ENCODE peak calls at places on chromosomes 11 and 22, in six cellular contexts. One of them, this sample, is unnamed.

GRCh38 chr11:68342459-68343158 is 30.2 kb downstream of the LRP5 start:
- DNase-seq in small intestine: no peak
- DNase-seq in fibroblast of the aortic adventitia: no peak
- DNase-seq in left ventricle myocardium inferior: no peak
- DNase-seq in GM23248: no peak
- DNase-seq in fibroblast of pulmonary artery: no peak
- DNase-seq in this sample: peak; percentile 90

GRCh38 chr11:34030386-34030785 is 21.1 kb upstream of the CAPRIN1 start:
- DNase-seq in GM23248: no peak
- DNase-seq in fibroblast of the aortic adventitia: no peak
- DNase-seq in left ventricle myocardium inferior: no peak
- DNase-seq in small intestine: no peak
- DNase-seq in fibroblast of pulmonary artery: no peak
- DNase-seq in this sample: no peak

GRCh38 chr11:83864412-83865057 is 578.4 kb upstream of the CCDC90B start:
- DNase-seq in GM23248: no peak
- DNase-seq in fibroblast of pulmonary artery: no peak
- DNase-seq in fibroblast of the aortic adventitia: no peak
- DNase-seq in left ventricle myocardium inferior: no peak
- DNase-seq in small intestine: no peak
- DNase-seq in this sample: no peak

GRCh38 chr22:23800297-23801237 is 13.8 kb downstream of the SMARCB1 start:
- DNase-seq in GM23248: no peak
- DNase-seq in fibroblast of pulmonary artery: no peak
- DNase-seq in small intestine: no peak
- DNase-seq in fibroblast of the aortic adventitia: no peak
- DNase-seq in left ventricle myocardium inferior: no peak
- DNase-seq in this sample: peak; percentile 10

GRCh38 chr11:16925495-16926065 is 88.6 kb downstream of the PLEKHA7 start:
- DNase-seq in GM23248: peak; percentile 62
- DNase-seq in left ventricle myocardium inferior: peak; percentile 24
- DNase-seq in small intestine: peak; percentile 88
- DNase-seq in fibroblast of the aortic adventitia: no peak
- DNase-seq in fibroblast of pulmonary artery: peak; percentile 25
- DNase-seq in this sample: peak; percentile 91

GRCh38 chr22:27786253-27786898 is 15.2 kb downstream of the MN1 start:
- DNase-seq in left ventricle myocardium inferior: no peak
- DNase-seq in GM23248: no peak
- DNase-seq in fibroblast of the aortic adventitia: no peak
- DNase-seq in fibroblast of pulmonary artery: no peak
- DNase-seq in small intestine: no peak
- DNase-seq in this sample: no peak

GRCh38 chr11:17505146-17505545 is 28.5 kb upstream of the ABCC8 start:
- DNase-seq in GM23248: no peak
- DNase-seq in small intestine: no peak
- DNase-seq in left ventricle myocardium inferior: no peak
- DNase-seq in fibroblast of pulmonary artery: no peak
- DNase-seq in fibroblast of the aortic adventitia: no peak
- DNase-seq in this sample: no peak

GRCh38 chr11:19683141-19683805 is 29.4 kb upstream of the NAV2 start:
- DNase-seq in fibroblast of the aortic adventitia: peak; percentile 37
- DNase-seq in left ventricle myocardium inferior: peak; percentile 71
- DNase-seq in fibroblast of pulmonary artery: no peak
- DNase-seq in GM23248: peak; percentile 50
- DNase-seq in small intestine: no peak
- DNase-seq in this sample: no peak

GRCh38 chr22:20663137-20663828 is 110.6 kb upstream of the SERPIND1 start:
- DNase-seq in fibroblast of the aortic adventitia: no peak
- DNase-seq in GM23248: peak; percentile 20
- DNase-seq in small intestine: no peak
- DNase-seq in fibroblast of pulmonary artery: no peak
- DNase-seq in left ventricle myocardium inferior: no peak
- DNase-seq in this sample: no peak

GRCh38 chr11:69654660-69655478 is 13.9 kb downstream of the CCND1 start:
- DNase-seq in fibroblast of the aortic adventitia: no peak
- DNase-seq in small intestine: peak; percentile 46
- DNase-seq in fibroblast of pulmonary artery: no peak
- DNase-seq in left ventricle myocardium inferior: no peak
- DNase-seq in GM23248: peak; percentile 70
- DNase-seq in this sample: peak; percentile 64

GRCh38 chr11:122852071-122852831 is 14.0 kb downstream of the CRTAM start:
- DNase-seq in GM23248: peak; percentile 77
- DNase-seq in small intestine: peak; percentile 13
- DNase-seq in left ventricle myocardium inferior: no peak
- DNase-seq in fibroblast of pulmonary artery: no peak
- DNase-seq in fibroblast of the aortic adventitia: peak; percentile 10
- DNase-seq in this sample: no peak

GRCh38 chr11:83779876-83780275 is 493.7 kb upstream of the CCDC90B start:
- DNase-seq in fibroblast of the aortic adventitia: peak; percentile 3
- DNase-seq in left ventricle myocardium inferior: no peak
- DNase-seq in fibroblast of pulmonary artery: no peak
- DNase-seq in GM23248: no peak
- DNase-seq in small intestine: no peak
- DNase-seq in this sample: no peak

GRCh38 chr11:7892751-7893356 is 38.2 kb downstream of the OR10A6 start:
- DNase-seq in fibroblast of the aortic adventitia: peak; percentile 83
- DNase-seq in GM23248: peak; percentile 79
- DNase-seq in left ventricle myocardium inferior: no peak
- DNase-seq in small intestine: peak; percentile 80
- DNase-seq in fibroblast of pulmonary artery: peak; percentile 78
- DNase-seq in this sample: peak; percentile 51

GRCh38 chr22:29133603-29134133 is 60.8 kb downstream of the KREMEN1 start:
- DNase-seq in fibroblast of pulmonary artery: no peak
- DNase-seq in left ventricle myocardium inferior: no peak
- DNase-seq in fibroblast of the aortic adventitia: no peak
- DNase-seq in small intestine: no peak
- DNase-seq in GM23248: no peak
- DNase-seq in this sample: no peak

GRCh38 chr11:12287009-12287373 is 90.4 kb upstream of the PARVA start:
- DNase-seq in fibroblast of the aortic adventitia: peak; percentile 97
- DNase-seq in fibroblast of pulmonary artery: peak; percentile 96
- DNase-seq in left ventricle myocardium inferior: no peak
- DNase-seq in small intestine: no peak
- DNase-seq in GM23248: peak; percentile 95
- DNase-seq in this sample: no peak

DNA sequence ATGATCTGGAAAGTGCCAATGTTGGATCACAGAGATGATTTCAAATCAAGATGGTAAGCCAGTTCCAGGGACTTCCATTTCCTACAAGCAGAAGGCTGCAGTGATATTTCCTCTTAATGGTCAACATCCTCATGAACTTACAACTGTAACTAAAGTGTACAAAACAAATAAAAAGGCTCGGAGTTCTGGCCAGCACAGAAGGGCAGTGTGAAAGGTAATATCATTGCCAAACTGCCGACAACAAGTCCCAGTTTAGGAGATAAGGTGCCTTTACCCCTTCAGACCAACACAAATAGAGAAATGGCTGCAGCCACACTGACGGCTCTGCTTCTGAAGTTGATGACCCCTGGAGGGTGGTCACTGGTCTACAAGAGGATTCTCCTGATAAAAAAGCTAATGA is 91.1 kb downstream of the ETS1 start:
- DNase-seq in GM23248: no peak
- DNase-seq in small intestine: no peak
- DNase-seq in left ventricle myocardium inferior: no peak
- DNase-seq in fibroblast of the aortic adventitia: no peak
- DNase-seq in fibroblast of pulmonary artery: no peak
- DNase-seq in this sample: no peak
- H3K4me3 ChIP-seq in GM23248: peak overlapping the region; percentile 58
- H3K4me3 ChIP-seq in small intestine: no peak overlapping the region
- H3K4me3 ChIP-seq in left ventricle myocardium inferior: peak overlapping the region; percentile 57
- H3K4me3 ChIP-seq in fibroblast of the aortic adventitia: no peak overlapping the region
- H3K4me3 ChIP-seq in fibroblast of pulmonary artery: no peak overlapping the region
- H3K4me3 ChIP-seq in this sample: no peak overlapping the region

DNA sequence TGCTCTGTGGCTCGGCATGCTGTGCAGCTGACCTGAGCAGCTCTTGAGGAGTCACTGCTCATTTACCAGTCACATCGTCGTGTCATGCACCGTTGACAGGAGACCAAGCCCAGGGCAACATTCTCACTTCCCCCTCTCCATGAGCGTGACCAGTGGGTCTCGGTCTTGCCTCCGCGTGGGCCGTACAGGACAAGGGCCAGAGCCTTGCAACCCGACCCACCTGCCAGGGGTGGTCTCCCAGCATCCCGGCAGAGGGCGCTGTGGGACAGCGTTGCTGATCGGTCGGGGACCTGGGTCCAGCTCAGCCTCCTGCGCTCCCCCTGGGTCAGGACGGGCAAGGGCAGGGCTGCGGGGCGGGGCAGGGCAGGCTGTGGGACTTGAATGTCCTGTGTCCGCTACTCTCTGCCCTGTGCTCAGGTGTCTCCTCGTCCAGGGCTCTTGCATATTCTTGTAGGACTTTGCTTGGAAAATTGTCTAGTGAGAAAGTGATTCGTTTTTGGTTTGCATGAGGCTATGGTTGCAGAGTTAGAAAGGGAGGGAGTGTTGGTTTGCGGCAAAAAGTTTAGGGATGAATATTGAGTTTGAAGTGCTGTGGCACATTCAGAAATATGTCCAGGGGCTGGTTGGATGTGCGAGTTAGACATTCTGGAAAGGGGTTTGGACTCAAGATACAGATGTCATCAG is 16.2 kb downstream of the EIF4G2 start:
- DNase-seq in fibroblast of pulmonary artery: peak; percentile 76
- DNase-seq in small intestine: peak; percentile 83
- DNase-seq in left ventricle myocardium inferior: peak; percentile 87
- DNase-seq in GM23248: peak; percentile 86
- DNase-seq in fibroblast of the aortic adventitia: peak; percentile 72
- DNase-seq in this sample: peak; percentile 95
- H3K4me3 ChIP-seq in fibroblast of pulmonary artery: no peak overlapping the region
- H3K4me3 ChIP-seq in small intestine: no peak overlapping the region
- H3K4me3 ChIP-seq in left ventricle myocardium inferior: peak overlapping the region; percentile 38
- H3K4me3 ChIP-seq in GM23248: peak overlapping the region; percentile 55
- H3K4me3 ChIP-seq in fibroblast of the aortic adventitia: peak overlapping the region; percentile 17
- H3K4me3 ChIP-seq in this sample: no peak overlapping the region

GRCh38 chr11:111735262-111736116 is 30.7 kb downstream of the PPP2R1B start:
- DNase-seq in GM23248: peak; percentile 99
- DNase-seq in small intestine: peak; percentile 40
- DNase-seq in left ventricle myocardium inferior: peak; percentile 73
- DNase-seq in fibroblast of the aortic adventitia: peak; percentile 99
- DNase-seq in fibroblast of pulmonary artery: peak; percentile 99
- DNase-seq in this sample: no peak
- H3K4me3 ChIP-seq in GM23248: peak overlapping the region; percentile 61
- H3K4me3 ChIP-seq in small intestine: no peak overlapping the region
- H3K4me3 ChIP-seq in left ventricle myocardium inferior: peak overlapping the region; percentile 63
- H3K4me3 ChIP-seq in fibroblast of the aortic adventitia: peak overlapping the region; percentile 49
- H3K4me3 ChIP-seq in fibroblast of pulmonary artery: peak overlapping the region; percentile 43
- H3K4me3 ChIP-seq in this sample: no peak overlapping the region

DNA sequence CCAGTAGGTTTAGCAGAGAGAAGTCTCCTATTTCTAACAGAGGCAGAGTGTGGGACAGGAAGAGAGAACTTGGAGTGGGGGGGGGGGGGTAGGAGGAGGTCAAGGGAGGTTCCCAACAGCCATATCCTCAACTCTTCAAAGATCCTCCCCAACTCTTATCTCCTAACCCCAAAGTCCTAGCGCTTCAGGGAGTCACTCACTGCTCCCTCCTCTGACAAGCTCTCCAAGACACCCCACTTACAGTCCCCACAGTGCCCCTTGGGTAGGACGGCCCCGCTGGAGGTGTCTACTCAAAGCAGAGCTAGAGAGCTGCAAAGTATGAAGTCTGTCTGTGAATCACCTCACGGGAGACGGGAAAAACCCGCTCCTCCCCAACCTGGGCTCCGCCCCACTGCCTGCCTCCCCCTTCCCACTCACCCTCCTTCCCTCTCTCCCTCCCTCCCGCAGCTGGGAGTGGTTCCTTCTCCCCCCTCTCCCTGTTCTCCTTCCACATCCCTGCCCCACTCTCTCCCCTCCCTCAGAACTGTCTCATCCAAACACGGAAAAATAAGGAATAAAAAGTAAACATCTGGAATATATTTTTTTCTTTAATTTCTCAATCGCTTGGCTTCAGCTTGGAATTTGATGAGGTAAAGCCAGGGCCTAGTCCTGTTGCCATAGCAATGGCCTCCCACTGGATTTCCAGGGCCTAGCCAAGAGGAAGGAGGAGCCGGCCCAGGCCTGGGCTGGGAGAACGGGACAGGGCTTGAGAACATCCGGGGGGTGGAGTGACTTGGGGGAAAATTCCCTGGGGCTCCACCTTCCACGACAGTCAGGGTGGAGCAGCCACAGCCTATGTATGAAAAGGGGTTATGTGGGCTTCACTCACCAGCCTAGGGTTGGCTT is 2.5 kb downstream of the TNKS1BP1 start:
- DNase-seq in small intestine: peak; percentile 73
- DNase-seq in fibroblast of pulmonary artery: peak; percentile 99
- DNase-seq in GM23248: peak; percentile 100
- DNase-seq in fibroblast of the aortic adventitia: peak; percentile 99
- DNase-seq in left ventricle myocardium inferior: peak; percentile 89
- DNase-seq in this sample: peak; percentile 91
- H3K4me3 ChIP-seq in small intestine: peak overlapping the region; percentile 25
- H3K4me3 ChIP-seq in fibroblast of pulmonary artery: peak overlapping the region; percentile 94
- H3K4me3 ChIP-seq in GM23248: peak overlapping the region; percentile 89
- H3K4me3 ChIP-seq in fibroblast of the aortic adventitia: peak overlapping the region; percentile 91
- H3K4me3 ChIP-seq in left ventricle myocardium inferior: peak overlapping the region; percentile 86
- H3K4me3 ChIP-seq in this sample: no peak overlapping the region

DNA sequence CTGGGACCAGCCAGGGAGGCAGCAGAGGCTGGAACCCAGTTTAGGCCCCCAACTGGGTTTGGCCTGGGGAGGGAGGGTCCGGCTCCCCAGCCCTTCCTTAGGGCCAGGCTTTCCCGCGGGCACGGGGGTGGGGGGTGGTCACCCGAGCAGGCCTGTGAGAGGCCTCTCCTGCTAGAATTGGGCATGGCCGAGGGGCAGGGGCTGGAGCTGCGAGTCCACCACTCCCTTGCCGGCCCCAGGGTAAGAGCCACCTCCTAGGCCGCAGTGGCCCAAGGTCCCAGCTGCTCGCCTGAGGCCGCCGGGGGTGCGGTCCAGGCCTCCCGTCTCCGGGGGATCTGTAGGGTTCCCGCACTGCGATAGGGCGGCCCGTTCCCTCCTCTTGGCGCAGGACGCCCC is 6.1 kb downstream of the LMNTD2 start:
- DNase-seq in left ventricle myocardium inferior: no peak
- DNase-seq in fibroblast of the aortic adventitia: no peak
- DNase-seq in fibroblast of pulmonary artery: no peak
- DNase-seq in small intestine: no peak
- DNase-seq in GM23248: no peak
- DNase-seq in this sample: no peak
- H3K4me3 ChIP-seq in left ventricle myocardium inferior: peak overlapping the region; percentile 52
- H3K4me3 ChIP-seq in fibroblast of the aortic adventitia: no peak overlapping the region
- H3K4me3 ChIP-seq in fibroblast of pulmonary artery: no peak overlapping the region
- H3K4me3 ChIP-seq in small intestine: peak overlapping the region; percentile 45
- H3K4me3 ChIP-seq in GM23248: no peak overlapping the region
- H3K4me3 ChIP-seq in this sample: peak overlapping the region; percentile 35

GRCh38 chr11:43708776-43709175 is 28.2 kb downstream of the HSD17B12 start:
- DNase-seq in GM23248: peak; percentile 6
- DNase-seq in small intestine: no peak
- DNase-seq in fibroblast of pulmonary artery: peak; percentile 18
- DNase-seq in fibroblast of the aortic adventitia: no peak
- DNase-seq in left ventricle myocardium inferior: no peak
- DNase-seq in this sample: no peak

GRCh38 chr11:43709689-43710088 is 29.2 kb downstream of the HSD17B12 start:
- DNase-seq in GM23248: no peak
- DNase-seq in fibroblast of pulmonary artery: no peak
- DNase-seq in left ventricle myocardium inferior: no peak
- DNase-seq in small intestine: no peak
- DNase-seq in fibroblast of the aortic adventitia: no peak
- DNase-seq in this sample: no peak

GRCh38 chr11:43706631-43707030 is 26.1 kb downstream of the HSD17B12 start:
- DNase-seq in left ventricle myocardium inferior: no peak
- DNase-seq in fibroblast of the aortic adventitia: no peak
- DNase-seq in small intestine: no peak
- DNase-seq in fibroblast of pulmonary artery: no peak
- DNase-seq in GM23248: no peak
- DNase-seq in this sample: no peak
- H3K4me3 ChIP-seq in left ventricle myocardium inferior: no peak overlapping the region
- H3K4me3 ChIP-seq in fibroblast of the aortic adventitia: no peak overlapping the region
- H3K4me3 ChIP-seq in small intestine: no peak overlapping the region
- H3K4me3 ChIP-seq in fibroblast of pulmonary artery: no peak overlapping the region
- H3K4me3 ChIP-seq in GM23248: no peak overlapping the region
- H3K4me3 ChIP-seq in this sample: no peak overlapping the region

This sample was measured in H7.